ENCODE peak calls at places on chromosomes 11 and 22, in four cellular contexts. One of them, this sample, is unnamed.

GRCh38 chr11:75583710-75584658 is 21.9 kb downstream of the SERPINH1 start:
- DNase-seq in Ammon's horn: peak
- DNase-seq in lower leg skin: peak
- DNase-seq in cardiac fibroblast: peak
- DNase-seq in this sample: no peak

GRCh38 chr11:36346562-36347383 is 50.7 kb downstream of the PRR5L start:
- DNase-seq in Ammon's horn: no peak
- DNase-seq in cardiac fibroblast: no peak
- DNase-seq in lower leg skin: no peak
- DNase-seq in this sample: no peak

GRCh38 chr11:13338437-13339069 is 61.0 kb downstream of the BMAL1 start:
- DNase-seq in cardiac fibroblast: peak
- DNase-seq in lower leg skin: no peak
- DNase-seq in Ammon's horn: no peak
- DNase-seq in this sample: no peak

GRCh38 chr11:102680945-102681344 is 24.6 kb downstream of the MMP27 start:
- DNase-seq in cardiac fibroblast: peak
- DNase-seq in Ammon's horn: no peak
- DNase-seq in lower leg skin: no peak
- DNase-seq in this sample: no peak

GRCh38 chr11:85385561-85385960 is 241.6 kb downstream of the DLG2 start:
- DNase-seq in cardiac fibroblast: no peak
- DNase-seq in Ammon's horn: no peak
- DNase-seq in lower leg skin: no peak
- DNase-seq in this sample: no peak

GRCh38 chr11:126561327-126561893 is 205.9 kb downstream of the ST3GAL4 start:
- DNase-seq in Ammon's horn: peak
- DNase-seq in cardiac fibroblast: peak
- DNase-seq in lower leg skin: no peak
- DNase-seq in this sample: no peak

GRCh38 chr22:16956290-16956689 is 51.7 kb downstream of the GAB4 start:
- DNase-seq in lower leg skin: peak
- DNase-seq in cardiac fibroblast: no peak
- DNase-seq in Ammon's horn: no peak
- DNase-seq in this sample: no peak

GRCh38 chr22:31377609-31378008 is 21.8 kb upstream of the DRG1 start:
- DNase-seq in cardiac fibroblast: no peak
- DNase-seq in Ammon's horn: no peak
- DNase-seq in lower leg skin: no peak
- DNase-seq in this sample: no peak

GRCh38 chr11:96237759-96238158 is 105.2 kb downstream of the MAML2 start:
- DNase-seq in lower leg skin: no peak
- DNase-seq in Ammon's horn: no peak
- DNase-seq in cardiac fibroblast: no peak
- DNase-seq in this sample: no peak

GRCh38 chr11:10930961-10931760 is 73.3 kb upstream of the ZBED5 start:
- DNase-seq in cardiac fibroblast: peak
- DNase-seq in lower leg skin: peak
- DNase-seq in Ammon's horn: peak
- DNase-seq in this sample: peak

GRCh38 chr22:26568207-26568706 is 21.7 kb downstream of the TPST2 start:
- DNase-seq in cardiac fibroblast: no peak
- DNase-seq in lower leg skin: no peak
- DNase-seq in Ammon's horn: no peak
- DNase-seq in this sample: no peak

GRCh38 chr11:68677432-68677831 is 6.9 kb upstream of the GAL start:
- DNase-seq in cardiac fibroblast: peak
- DNase-seq in Ammon's horn: no peak
- DNase-seq in lower leg skin: no peak
- DNase-seq in this sample: no peak

GRCh38 chr11:44016546-44017442 is 31.0 kb upstream of the ACCSL start:
- DNase-seq in lower leg skin: peak
- DNase-seq in Ammon's horn: no peak
- DNase-seq in cardiac fibroblast: peak
- DNase-seq in this sample: no peak

GRCh38 chr11:120576606-120577005 is 65.1 kb downstream of the GRIK4 start:
- DNase-seq in Ammon's horn: no peak
- DNase-seq in lower leg skin: no peak
- DNase-seq in cardiac fibroblast: no peak
- DNase-seq in this sample: no peak

GRCh38 chr11:102410382-102410784 is 42.2 kb downstream of the TMEM123 start:
- DNase-seq in cardiac fibroblast: peak
- DNase-seq in lower leg skin: no peak
- DNase-seq in Ammon's horn: no peak
- DNase-seq in this sample: no peak

GRCh38 chr11:64503354-64503753 is 87.7 kb upstream of the SLC22A12 start:
- DNase-seq in Ammon's horn: no peak
- DNase-seq in lower leg skin: no peak
- DNase-seq in cardiac fibroblast: no peak
- DNase-seq in this sample: no peak

GRCh38 chr11:47500121-47500520 is 51.2 kb upstream of the RAPSN start:
- DNase-seq in cardiac fibroblast: no peak
- DNase-seq in Ammon's horn: no peak
- DNase-seq in lower leg skin: no peak
- DNase-seq in this sample: no peak

GRCh38 chr22:29580200-29580810 is 608 bp downstream of the NIPSNAP1 start:
- DNase-seq in cardiac fibroblast: no peak
- DNase-seq in Ammon's horn: no peak
- DNase-seq in lower leg skin: no peak
- DNase-seq in this sample: no peak

GRCh38 chr22:40560551-40560950 is 76.0 kb downstream of the MRTFA start:
- DNase-seq in Ammon's horn: peak
- DNase-seq in cardiac fibroblast: peak
- DNase-seq in lower leg skin: no peak
- DNase-seq in this sample: no peak

GRCh38 chr22:28442951-28443876 is 236.4 kb downstream of the TTC28 start:
- DNase-seq in cardiac fibroblast: peak
- DNase-seq in lower leg skin: peak
- DNase-seq in Ammon's horn: peak
- DNase-seq in this sample: no peak

GRCh38 chr22:42343136-42343484 is 72.7 kb upstream of the TCF20 start:
- DNase-seq in Ammon's horn: no peak
- DNase-seq in lower leg skin: no peak
- DNase-seq in cardiac fibroblast: no peak
- DNase-seq in this sample: no peak

GRCh38 chr11:1749787-1750351 is 526 bp downstream of the IFITM10 start:
- DNase-seq in lower leg skin: no peak
- DNase-seq in cardiac fibroblast: peak
- DNase-seq in Ammon's horn: no peak
- DNase-seq in this sample: no peak

GRCh38 chr11:77806415-77806814 is 14.1 kb downstream of the RSF1 start:
- DNase-seq in Ammon's horn: no peak
- DNase-seq in cardiac fibroblast: no peak
- DNase-seq in lower leg skin: no peak
- DNase-seq in this sample: no peak

GRCh38 chr22:26673485-26673884 is 16.1 kb downstream of the MIAT start:
- DNase-seq in Ammon's horn: no peak
- DNase-seq in cardiac fibroblast: peak
- DNase-seq in lower leg skin: no peak
- DNase-seq in this sample: no peak

GRCh38 chr11:125569913-125570621 is 790 bp downstream of the EI24 start:
- DNase-seq in cardiac fibroblast: peak
- DNase-seq in lower leg skin: no peak
- DNase-seq in Ammon's horn: no peak
- DNase-seq in this sample: no peak

GRCh38 chr22:30423296-30423958 is 2.1 kb upstream of the MTFP1 start:
- DNase-seq in cardiac fibroblast: no peak
- DNase-seq in lower leg skin: peak
- DNase-seq in Ammon's horn: peak
- DNase-seq in this sample: peak

GRCh38 chr11:76629133-76629852 is 41.3 kb downstream of the LRRC32 start:
- DNase-seq in cardiac fibroblast: peak
- DNase-seq in lower leg skin: peak
- DNase-seq in Ammon's horn: no peak
- DNase-seq in this sample: no peak

GRCh38 chr22:46373166-46373565 is 37.7 kb downstream of the TRMU start:
- DNase-seq in lower leg skin: no peak
- DNase-seq in cardiac fibroblast: no peak
- DNase-seq in Ammon's horn: no peak
- DNase-seq in this sample: no peak

GRCh38 chr11:10856689-10857603 is 907 bp downstream of the ZBED5 start:
- DNase-seq in lower leg skin: no peak
- DNase-seq in Ammon's horn: peak
- DNase-seq in cardiac fibroblast: peak
- DNase-seq in this sample: peak

GRCh38 chr22:49240472-49240871 is 587.2 kb downstream of the BRD1 start:
- DNase-seq in Ammon's horn: no peak
- DNase-seq in lower leg skin: peak
- DNase-seq in cardiac fibroblast: no peak
- DNase-seq in this sample: no peak

GRCh38 chr11:76592025-76592914 is 78.3 kb downstream of the LRRC32 start:
- DNase-seq in cardiac fibroblast: no peak
- DNase-seq in lower leg skin: peak
- DNase-seq in Ammon's horn: no peak
- DNase-seq in this sample: no peak